ENCODE peak calls at places on chromosome 9, in ten cellular contexts. W is lower lobe of right lung, L is OCI-LY7, I is ovary, N is adrenal gland, U is transverse colon, F is brain microvascular endothelial cell, K is mucosa of descending colon, Y is Panc1, V is bronchial epithelial cell. E is an unnamed sample.

GRCh38 chr9:112012026-112012902 is 115.7 kb downstream of the UGCG start:
- DNase-seq in U (peak; percentile 72), W (peak; percentile 52), F (peak; percentile 93), I (peak; percentile 20), N (peak; percentile 92), K (peak; percentile 75), Y (peak; percentile 91), L (peak; percentile 20), V (peak; percentile 91), E (peak; percentile 75)

GRCh38 chr9:128558431-128559310 is 6.3 kb downstream of the SPTAN1 start:
- DNase-seq in N (peak; percentile 96), U (peak; percentile 85), W (peak; percentile 74), V (peak; percentile 67), L (peak; percentile 53), F (peak; percentile 95), K (peak; percentile 89), I (peak; percentile 81), Y (no peak), E (peak; percentile 87)

GRCh38 chr9:126151031-126151670 is 175.5 kb upstream of the MVB12B start:
- DNase-seq in W (no peak), N (peak; percentile 37), F (no peak), V (no peak), U (peak; percentile 51), I (no peak), K (peak; percentile 51), L (no peak), Y (no peak), E (peak; percentile 21)

GRCh38 chr9:125983681-125984080 is 236.5 kb downstream of the PBX3 start:
- DNase-seq in N (no peak), U (no peak), L (no peak), K (no peak), F (no peak), I (no peak), V (no peak), W (no peak), Y (no peak), E (no peak)

GRCh38 chr9:81512641-81513040 is 176.7 kb downstream of the TLE1 start:
- DNase-seq in L (no peak), Y (no peak), I (no peak), U (no peak), K (no peak), V (no peak), F (no peak), N (no peak), W (no peak), E (no peak)

GRCh38 chr9:126050605-126050990 is 276.0 kb upstream of the MVB12B start:
- DNase-seq in L (no peak), N (no peak), V (no peak), U (no peak), I (no peak), W (no peak), Y (no peak), F (no peak), K (no peak), E (no peak)

GRCh38 chr9:113373676-113374392 is 3.0 kb downstream of the HDHD3 start:
- DNase-seq in U (no peak), L (no peak), W (no peak), F (no peak), V (no peak), I (no peak), N (no peak), Y (no peak), K (no peak), E (no peak)

GRCh38 chr9:35519697-35520403 is 29.9 kb downstream of the RUSC2 start:
- DNase-seq in U (no peak), Y (no peak), N (no peak), I (no peak), V (peak; percentile 41), K (no peak), F (no peak), W (no peak), L (no peak), E (no peak)

GRCh38 chr9:35537898-35538297 is 48.0 kb downstream of the RUSC2 start:
- DNase-seq in V (no peak), Y (no peak), F (no peak), W (no peak), I (no peak), N (no peak), L (no peak), U (no peak), K (peak; percentile 19), E (no peak)

GRCh38 chr9:136915632-136916329 is 28.8 kb downstream of the FBXW5 start:
- DNase-seq in N (no peak), V (no peak), L (no peak), K (no peak), U (no peak), W (no peak), I (no peak), Y (no peak), F (no peak), E (no peak)
- H3K36me3 ChIP-seq in N (peaks cover 33% of the 10 kb centered on the region), V (peaks cover 14% of the 10 kb centered on the region), L (peaks cover 77% of the 10 kb centered on the region), K (no peaks in the 10 kb centered on the region), U (no peaks in the 10 kb centered on the region), W (peaks cover 69% of the 10 kb centered on the region), I (no peaks in the 10 kb centered on the region), Y (no peaks in the 10 kb centered on the region), F (peaks cover 44% of the 10 kb centered on the region), E (peaks cover 90% of the 10 kb centered on the region)

DNA sequence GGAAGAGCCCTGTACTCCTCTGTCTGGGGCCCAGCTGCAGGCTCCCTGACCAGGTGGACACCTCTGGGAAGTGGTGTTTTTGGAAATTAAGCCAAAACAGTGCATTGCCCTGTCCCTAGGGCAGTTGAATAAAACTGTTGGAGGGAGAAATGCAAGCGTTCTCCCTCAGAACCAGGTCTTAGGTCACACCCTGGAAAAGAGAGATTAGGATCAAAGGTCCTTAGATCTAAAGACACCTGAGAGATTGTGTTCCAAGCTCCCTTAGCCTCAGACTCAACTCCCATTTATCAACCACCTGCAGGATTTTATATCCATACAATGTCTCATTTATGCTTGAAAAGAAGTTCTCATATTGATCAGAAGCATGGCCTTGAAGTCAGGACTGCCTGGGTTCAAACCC is 64.8 kb downstream of the PAPPA start:
- DNase-seq in Y (no peak), N (no peak), F (no peak), L (no peak), I (no peak), W (no peak), V (no peak), K (no peak), U (no peak), E (no peak)
- H3K36me3 ChIP-seq in Y (no peaks in the 10 kb centered on the region), N (no peaks in the 10 kb centered on the region), F (peaks cover 78% of the 10 kb centered on the region), L (no peaks in the 10 kb centered on the region), I (no peaks in the 10 kb centered on the region), W (no peaks in the 10 kb centered on the region), V (no peaks in the 10 kb centered on the region), K (no peaks in the 10 kb centered on the region), U (no peaks in the 10 kb centered on the region), E (no peaks in the 10 kb centered on the region)

GRCh38 chr9:86303316-86303975 is 21.1 kb upstream of the ISCA1 start:
- DNase-seq in F (no peak), U (no peak), L (no peak), K (no peak), Y (no peak), N (no peak), I (no peak), W (no peak), V (peak; percentile 82), E (no peak)
- H3K36me3 ChIP-seq in F (peaks cover 61% of the 10 kb centered on the region), U (no peaks in the 10 kb centered on the region), L (peaks cover 97% of the 10 kb centered on the region), K (peaks cover 22% of the 10 kb centered on the region), Y (peaks cover 24% of the 10 kb centered on the region), N (peaks cover 86% of the 10 kb centered on the region), I (no peaks in the 10 kb centered on the region), W (peaks cover 100% of the 10 kb centered on the region), V (peaks cover 26% of the 10 kb centered on the region), E (peaks cover 100% of the 10 kb centered on the region)

GRCh38 chr9:131188986-131189385 is 63.6 kb downstream of the NUP214 start:
- DNase-seq in F (no peak), Y (no peak), L (no peak), W (no peak), I (no peak), K (no peak), V (no peak), N (no peak), U (no peak), E (no peak)

GRCh38 chr9:131187957-131188356 is 62.6 kb downstream of the NUP214 start:
- DNase-seq in V (no peak), Y (no peak), I (no peak), W (no peak), K (no peak), U (no peak), N (no peak), F (no peak), L (no peak), E (no peak)

GRCh38 chr9:131186622-131187021 is 61.2 kb downstream of the NUP214 start:
- DNase-seq in V (no peak), Y (no peak), K (no peak), W (no peak), N (no peak), L (no peak), U (no peak), F (no peak), I (no peak), E (no peak)

GRCh38 chr9:131190191-131190590 is 64.8 kb downstream of the NUP214 start:
- DNase-seq in F (no peak), V (peak; percentile 79), U (no peak), L (no peak), K (no peak), N (no peak), W (no peak), Y (no peak), I (no peak), E (no peak)

GRCh38 chr9:131185924-131186323 is 60.5 kb downstream of the NUP214 start:
- DNase-seq in L (no peak), W (no peak), V (no peak), F (no peak), U (no peak), I (no peak), N (no peak), K (no peak), Y (no peak), E (no peak)
- H3K36me3 ChIP-seq in L (peaks cover 92% of the 10 kb centered on the region), W (peaks cover 99% of the 10 kb centered on the region), V (no peaks in the 10 kb centered on the region), F (peaks cover 51% of the 10 kb centered on the region), U (no peaks in the 10 kb centered on the region), I (no peaks in the 10 kb centered on the region), N (peaks cover 30% of the 10 kb centered on the region), K (no peaks in the 10 kb centered on the region), Y (peaks cover 6% of the 10 kb centered on the region), E (peaks cover 99% of the 10 kb centered on the region)

DNA sequence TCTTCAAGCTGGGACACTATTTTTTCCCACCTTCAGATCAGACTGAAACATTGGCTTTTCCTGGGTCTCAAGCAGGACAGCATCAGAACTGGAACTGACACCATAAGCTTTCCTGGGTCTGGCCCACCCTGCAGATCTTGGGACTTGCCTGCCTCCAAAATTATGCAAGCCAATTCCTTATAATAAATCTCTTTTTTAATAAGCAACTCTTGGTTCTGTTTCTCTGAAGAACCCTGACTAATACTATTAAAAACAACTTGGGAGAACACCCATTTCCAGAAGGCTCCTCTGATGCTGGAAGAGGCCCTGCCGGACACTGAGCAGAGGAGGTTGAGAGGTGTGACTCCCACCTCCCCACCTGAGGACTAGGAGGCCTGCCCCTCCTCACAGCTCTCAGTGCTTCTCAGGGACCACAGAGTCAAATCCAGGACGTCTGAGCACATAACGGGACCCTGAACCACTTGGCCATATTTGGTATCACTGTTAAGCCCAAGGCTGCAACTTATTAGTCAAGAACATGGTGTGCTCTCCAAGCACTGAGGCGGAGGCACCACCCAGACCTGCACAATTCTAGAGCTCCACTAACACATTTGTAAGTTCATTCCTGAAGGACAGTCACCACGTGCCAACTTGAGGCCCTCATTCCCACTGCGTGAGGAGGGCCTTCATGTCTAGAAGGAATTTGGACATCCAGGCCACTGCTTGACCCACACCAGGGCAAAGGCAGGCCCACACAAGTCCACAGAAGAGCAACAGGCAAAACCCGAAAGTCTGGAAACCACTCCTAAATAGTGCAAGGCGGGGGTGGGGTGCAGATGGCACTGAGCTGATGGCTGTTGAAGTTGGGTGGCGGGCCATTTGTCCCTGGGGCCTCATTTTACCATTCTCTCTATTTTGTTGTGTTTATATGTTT is 9.5 kb downstream of the SHC3 start:
- DNase-seq in V (peak; percentile 51), K (no peak), W (no peak), Y (no peak), L (no peak), U (no peak), I (no peak), N (no peak), F (no peak), E (no peak)
- H3K36me3 ChIP-seq in V (no peaks in the 10 kb centered on the region), K (no peaks in the 10 kb centered on the region), W (no peaks in the 10 kb centered on the region), Y (no peaks in the 10 kb centered on the region), L (no peaks in the 10 kb centered on the region), U (no peaks in the 10 kb centered on the region), I (no peaks in the 10 kb centered on the region), N (no peaks in the 10 kb centered on the region), F (peaks cover 4% of the 10 kb centered on the region), E (no peaks in the 10 kb centered on the region)